ENCODE peak calls at places on chromosomes 11 and 22, in six cellular contexts. L is A549, S is HEK293T, P is IMR-90, A is GM12878, Y is HepG2. N is an unnamed sample.

GRCh38 chr22:49052023-49052538 is 775.6 kb downstream of the BRD1 start:
- DNase-seq in L (no peak), P (no peak), Y (no peak), A (no peak), S (no peak), N (peak)

GRCh38 chr11:93248602-93249001 is 50.8 kb upstream of the SLC36A4 start:
- DNase-seq in P (peak), A (no peak), L (no peak), Y (no peak), S (no peak), N (no peak)

GRCh38 chr11:35321532-35322320 is 97.6 kb downstream of the SLC1A2 start:
- DNase-seq in Y (no peak), S (no peak), L (no peak), A (no peak), P (peak), N (no peak)

GRCh38 chr22:29477919-29478318 is 2.1 kb upstream of the NEFH start:
- DNase-seq in S (no peak), P (no peak), A (no peak), L (peak), Y (no peak), N (peak)

GRCh38 chr11:63958013-63958412 is 16.4 kb upstream of the COX8A start:
- DNase-seq in L (no peak), S (no peak), P (no peak), Y (no peak), A (no peak), N (no peak)

GRCh38 chr22:26547426-26547825 is 35.2 kb upstream of the TFIP11 start:
- DNase-seq in P (peak), Y (no peak), A (no peak), L (no peak), S (no peak), N (no peak)

GRCh38 chr11:27118371-27118770 is 77.8 kb downstream of the BBOX1 start:
- DNase-seq in Y (no peak), P (peak), S (no peak), L (no peak), A (no peak), N (no peak)

GRCh38 chr11:19311306-19312030 is 70.7 kb upstream of the E2F8 start:
- DNase-seq in S (peak), P (peak), L (peak), Y (peak), A (peak), N (peak)

GRCh38 chr11:5234390-5234834 is at the start of gene HBD:
- DNase-seq in Y (no peak), P (peak), S (no peak), L (no peak), A (no peak), N (no peak)

GRCh38 chr22:49826603-49827306 is 918 bp downstream of the BRD1 start:
- DNase-seq in Y (no peak), P (peak), S (peak), L (no peak), A (no peak), N (peak)

GRCh38 chr11:131649861-131650260 is 279.4 kb downstream of the NTM start:
- DNase-seq in A (no peak), P (no peak), Y (no peak), S (no peak), L (no peak), N (no peak)

GRCh38 chr11:76129729-76130128 is 76.6 kb downstream of the WNT11 start:
- DNase-seq in P (no peak), Y (no peak), L (no peak), S (no peak), A (no peak), N (no peak)

GRCh38 chr11:116825434-116825833 is 2.3 kb upstream of the APOA4 start:
- DNase-seq in Y (peak), L (no peak), S (no peak), P (no peak), A (no peak), N (no peak)

GRCh38 chr11:6812391-6813005 is 13.0 kb upstream of the OR6A2 start:
- DNase-seq in A (peak), Y (peak), L (peak), S (peak), P (peak), N (peak)

GRCh38 chr22:47269689-47270088 is 507.2 kb downstream of the TBC1D22A start:
- DNase-seq in L (no peak), S (no peak), A (no peak), Y (peak), P (no peak), N (no peak)

DNA sequence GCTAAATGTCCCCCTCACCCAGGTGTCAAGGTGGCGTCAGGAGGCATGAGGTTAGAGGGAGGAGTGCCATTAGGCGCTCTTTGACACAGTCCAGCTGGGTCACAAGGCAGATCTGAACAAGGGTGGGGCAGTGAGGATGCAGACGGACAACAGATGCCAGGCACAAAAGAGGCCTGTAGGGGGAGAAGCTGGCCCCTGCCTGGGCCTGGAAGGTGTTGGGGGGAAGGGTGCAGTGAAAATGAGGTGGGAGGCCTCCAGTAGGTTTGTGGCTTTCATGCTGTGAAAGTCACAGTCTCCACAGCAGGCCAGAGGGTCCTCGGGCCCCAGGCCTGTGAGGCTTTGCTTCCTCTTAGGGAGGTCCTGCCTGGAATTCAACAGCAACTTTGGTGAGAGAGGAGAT is 85.0 kb upstream of the PLET1 start:
- DNase-seq in S (peak), A (no peak), Y (no peak), L (no peak), P (no peak), N (peak)
- TF ChIP-seq BHLHE40 in S (no peak), A (no peak), Y (no peak), L (no peak), P (no peak), N (no peak)

GRCh38 chr11:17987826-17988225 is 25.0 kb downstream of the SERGEF start:
- DNase-seq in L (no peak), S (no peak), A (no peak), P (no peak), Y (no peak), N (no peak)

GRCh38 chr11:17986007-17986710 is 26.7 kb downstream of the SERGEF start:
- DNase-seq in L (no peak), A (no peak), P (peak), Y (no peak), S (no peak), N (no peak)

GRCh38 chr11:17986711-17987220 is 26.1 kb downstream of the SERGEF start:
- DNase-seq in S (no peak), A (no peak), P (no peak), L (no peak), Y (peak), N (no peak)

GRCh38 chr11:17989306-17989705 is 23.5 kb downstream of the SERGEF start:
- DNase-seq in S (no peak), L (no peak), Y (no peak), P (no peak), A (no peak), N (no peak)

GRCh38 chr11:17988465-17988864 is 24.4 kb downstream of the SERGEF start:
- DNase-seq in L (no peak), Y (no peak), A (no peak), P (no peak), S (no peak), N (no peak)
- TF ChIP-seq BHLHE40 in L (no peak), Y (no peak), A (no peak), P (no peak), S (no peak), N (no peak)

GRCh38 chr11:128884703-128885338 is 6.3 kb upstream of the KCNJ5 start:
- DNase-seq in L (peak), S (peak), A (no peak), Y (peak), P (peak), N (peak)
- TF ChIP-seq BHLHE40 in L (no peak), S (no peak), A (no peak), Y (no peak), P (no peak), N (no peak)

DNA sequence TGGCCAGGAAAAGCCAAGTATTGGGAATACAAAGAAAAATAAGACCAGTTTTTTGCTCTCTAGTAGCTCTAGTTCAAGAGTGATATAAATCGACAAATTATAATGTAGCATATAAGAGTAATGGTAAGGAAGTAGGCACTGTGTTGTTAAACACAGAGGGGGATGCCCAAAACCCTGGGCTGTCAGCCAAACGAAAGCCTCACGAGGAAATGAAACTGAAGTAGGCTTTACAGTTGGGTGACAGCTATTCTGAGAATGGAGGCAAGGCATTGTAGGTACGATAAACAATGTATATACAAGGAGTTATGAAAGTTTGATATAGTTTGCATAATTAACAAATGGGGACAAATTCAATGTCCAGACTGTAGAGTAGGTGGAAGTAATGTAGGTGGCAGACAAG is 176.4 kb downstream of the FAM181B start:
- DNase-seq in L (no peak), S (no peak), P (no peak), A (peak), Y (no peak), N (no peak)
- TF ChIP-seq BHLHE40 in L (no peak), S (no peak), P (no peak), A (no peak), Y (no peak), N (no peak)

DNA sequence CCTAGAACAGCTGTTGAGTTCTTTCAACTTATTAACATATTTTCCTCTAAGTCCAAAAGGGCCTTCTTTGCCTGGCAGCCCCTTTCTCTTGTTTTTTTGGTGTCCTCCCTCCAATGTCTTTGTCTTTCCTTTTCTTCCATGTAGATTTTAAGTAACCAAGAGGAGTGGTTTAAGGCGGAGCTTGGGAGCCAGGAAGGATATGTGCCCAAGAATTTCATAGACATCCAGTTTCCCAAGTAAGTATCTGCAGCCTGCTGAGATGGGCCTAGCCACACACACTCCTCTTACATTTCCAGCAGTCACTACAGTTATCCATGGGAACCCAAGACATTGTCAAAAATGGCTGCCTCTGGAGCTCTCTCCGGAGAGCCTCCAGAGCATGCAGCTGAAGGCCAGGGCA is 4.5 kb upstream of the TMA7B start:
- DNase-seq in Y (no peak), L (no peak), A (no peak), P (no peak), S (no peak), N (no peak)
- TF ChIP-seq BHLHE40 in Y (no peak), L (no peak), A (no peak), P (no peak), S (no peak), N (no peak)

DNA sequence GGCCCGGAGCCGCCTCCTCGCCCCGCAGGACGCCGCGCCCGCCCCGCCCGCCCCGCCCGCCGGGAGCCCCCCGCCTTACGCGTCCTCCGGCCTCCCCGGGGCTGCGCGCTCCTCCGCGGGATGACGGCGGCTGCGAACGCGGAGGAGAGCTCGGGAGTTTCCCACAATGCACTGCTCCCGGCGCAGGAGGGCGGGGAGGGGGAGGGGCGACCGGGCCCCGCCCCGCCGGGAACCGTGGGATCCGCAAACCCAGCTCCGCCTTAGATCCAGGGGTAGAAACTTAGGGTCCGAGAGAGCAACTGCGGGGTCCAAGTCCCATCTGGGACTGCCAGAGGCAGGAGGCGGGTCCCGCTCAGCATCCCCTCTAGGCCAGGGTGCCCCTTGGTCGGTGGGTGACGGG is at the start of gene CEND1:
- DNase-seq in A (no peak), L (peak), S (peak), Y (no peak), P (peak), N (peak)
- TF ChIP-seq BHLHE40 in A (no peak), L (no peak), S (no peak), Y (no peak), P (no peak), N (no peak)